ENCODE peak calls at places on chromosomes 5 and 9, in eight cellular contexts. K, E, F, O, C, I, P and U are unnamed samples.

GRCh38 chr5:77806213-77806843 is 30.2 kb upstream of the TBCA start:
- ATAC-seq in O (no peak), C (no peak), K (no peak), P (no peak), F (no peak), E (no peak), I (no peak), U (no peak)

GRCh38 chr5:171750316-171750788 is 35.3 kb upstream of the SMIM23 start:
- ATAC-seq in C (no peak), I (no peak), E (peak), P (peak), O (peak), F (peak), K (no peak), U (peak)

GRCh38 chr9:114033397-114034103 is 44.5 kb downstream of the AMBP start:
- ATAC-seq in I (no peak), O (peak), E (peak), K (no peak), C (peak), F (peak), P (no peak), U (no peak)

GRCh38 chr5:142511318-142511717 is 174.6 kb downstream of the FGF1 start:
- ATAC-seq in O (no peak), K (no peak), P (no peak), C (no peak), F (no peak), E (no peak), I (no peak), U (no peak)

GRCh38 chr5:97041239-97041638 is 101.2 kb downstream of the LIX1 start:
- ATAC-seq in F (no peak), I (no peak), E (no peak), K (no peak), P (no peak), O (no peak), C (no peak), U (no peak)

GRCh38 chr5:37043693-37044092 is 167.1 kb downstream of the NIPBL start:
- ATAC-seq in F (no peak), K (no peak), P (peak), I (no peak), C (no peak), E (peak), O (no peak), U (no peak)

GRCh38 chr5:41891066-41891707 is 13.0 kb upstream of the RIMOC1 start:
- ATAC-seq in O (no peak), I (no peak), F (no peak), C (no peak), K (no peak), P (no peak), E (no peak), U (no peak)

GRCh38 chr9:134058716-134059115 is 9.1 kb downstream of the BRD3 start:
- ATAC-seq in E (no peak), P (no peak), K (no peak), C (no peak), I (no peak), F (no peak), O (no peak), U (no peak)

GRCh38 chr5:176134529-176135223 is 103.5 kb upstream of the SIMC1 start:
- ATAC-seq in O (peak), K (no peak), P (no peak), E (peak), I (no peak), C (no peak), F (no peak), U (no peak)

GRCh38 chr5:147396070-147396469 is 113.8 kb downstream of the DPYSL3 start:
- ATAC-seq in C (no peak), K (no peak), P (peak), I (no peak), F (peak), E (no peak), O (peak), U (peak)

GRCh38 chr5:6166698-6167394 is 211.5 kb downstream of the MED10 start:
- ATAC-seq in F (no peak), E (no peak), P (no peak), O (no peak), I (no peak), K (no peak), C (no peak), U (no peak)